ENCODE peak calls at places on chromosomes 16 and 17, in four cellular contexts. R is fibroblast of lung, M is HFFc6, P is chondrocyte. H is an unnamed sample.

GRCh38 chr17:51650772-51651171 is 390.4 kb downstream of the UTP18 start:
- DNase-seq in M (no peak), P (no peak), R (no peak), H (no peak)

GRCh38 chr16:84194470-84195200 is 3.7 kb downstream of the ADAD2 start:
- DNase-seq in P (no peak), R (no peak), M (no peak), H (no peak)

GRCh38 chr16:83689385-83689831 is 118.4 kb upstream of the HSBP1 start:
- DNase-seq in M (peak), P (no peak), R (peak), H (peak)

GRCh38 chr17:59618894-59619312 is 792 bp upstream of the CLTC start:
- DNase-seq in M (no peak), R (no peak), P (no peak), H (no peak)

GRCh38 chr16:9136596-9136995 is 45.2 kb downstream of the HAPSTR1 start:
- DNase-seq in M (no peak), P (peak), R (no peak), H (no peak)

GRCh38 chr17:57466042-57466471 is 209.7 kb downstream of the MSI2 start:
- DNase-seq in M (no peak), R (no peak), P (no peak), H (no peak)

GRCh38 chr16:72646615-72647014 is 401.3 kb downstream of the ZFHX3 start:
- DNase-seq in R (no peak), M (no peak), P (no peak), H (no peak)

GRCh38 chr16:78894872-78895271 is 705.7 kb downstream of the MAF start:
- DNase-seq in M (no peak), R (no peak), P (no peak), H (no peak)

GRCh38 chr17:43360376-43360738 is 38.4 kb upstream of the ARL4D start:
- DNase-seq in P (no peak), M (peak), R (peak), H (peak)

GRCh38 chr17:57553525-57553924 is 191.6 kb downstream of the CCDC182 start:
- DNase-seq in M (peak), P (no peak), R (peak), H (peak)

GRCh38 chr16:23691483-23692189 is 12.9 kb downstream of the PLK1 start:
- DNase-seq in R (peak), P (no peak), M (peak), H (peak)

GRCh38 chr16:48182979-48183537 is 27.3 kb upstream of the ABCC12 start:
- DNase-seq in P (no peak), M (no peak), R (no peak), H (no peak)

GRCh38 chr17:20825539-20825938 is 217.3 kb downstream of the USP22 start:
- DNase-seq in P (no peak), R (no peak), M (no peak), H (no peak)

GRCh38 chr17:17480593-17481148 is 3.9 kb downstream of the MED9 start:
- DNase-seq in P (no peak), R (no peak), M (no peak), H (no peak)

GRCh38 chr16:58863761-58864160 is 129.6 kb upstream of the GOT2 start:
- DNase-seq in P (no peak), R (no peak), M (no peak), H (no peak)

GRCh38 chr17:51819341-51819740 is 339.2 kb downstream of the CA10 start:
- DNase-seq in M (no peak), R (no peak), P (no peak), H (no peak)

GRCh38 chr17:78997231-78997741 is 12.3 kb downstream of the CANT1 start:
- DNase-seq in R (no peak), P (no peak), M (no peak), H (no peak)

GRCh38 chr17:65265276-65265675 is 128.1 kb downstream of the RGS9 start:
- DNase-seq in M (no peak), R (no peak), P (no peak), H (no peak)

GRCh38 chr17:60390881-60391418 is 983 bp downstream of the USP32 start:
- DNase-seq in M (peak), P (no peak), R (peak), H (peak)

GRCh38 chr16:68005786-68006286 is 6.6 kb upstream of the DPEP2 start:
- DNase-seq in P (no peak), R (no peak), M (no peak), H (no peak)

GRCh38 chr17:3986939-3987335 is 22.7 kb upstream of the ATP2A3 start:
- DNase-seq in R (no peak), M (no peak), P (peak), H (no peak)

GRCh38 chr17:35865412-35866355 is 3.0 kb downstream of the HEATR9 start:
- DNase-seq in M (peak), P (no peak), R (peak), H (peak)

GRCh38 chr17:36972905-36973304 is 24.2 kb downstream of the AATF start:
- DNase-seq in M (no peak), R (no peak), P (no peak), H (no peak)

GRCh38 chr17:12415031-12415430 is 250.7 kb upstream of the MYOCD start:
- DNase-seq in R (peak), M (peak), P (no peak), H (peak)

GRCh38 chr17:48555183-48555615 is 10.3 kb upstream of the HOXB2 start:
- DNase-seq in P (no peak), R (peak), M (no peak), H (peak)

GRCh38 chr17:21376585-21376834 is 353 bp downstream of the KCNJ12 start:
- DNase-seq in P (no peak), M (no peak), R (no peak), H (no peak)

GRCh38 chr16:85470873-85471272 is 142.2 kb upstream of the GSE1 start:
- DNase-seq in M (no peak), R (no peak), P (no peak), H (no peak)

GRCh38 chr17:17322516-17323510 is 19.6 kb downstream of the NT5M start:
- DNase-seq in P (peak), M (no peak), R (no peak), H (no peak)

GRCh38 chr17:4152471-4152870 is 9.5 kb downstream of the CYB5D2 start:
- DNase-seq in M (no peak), P (no peak), R (peak), H (peak)

GRCh38 chr16:69048328-69049120 is 56.9 kb upstream of the HAS3 start:
- DNase-seq in P (no peak), M (no peak), R (no peak), H (no peak)

GRCh38 chr16:29645699-29646187 is 17.3 kb upstream of the SPN start:
- DNase-seq in P (no peak), M (no peak), R (no peak), H (peak)

DNA sequence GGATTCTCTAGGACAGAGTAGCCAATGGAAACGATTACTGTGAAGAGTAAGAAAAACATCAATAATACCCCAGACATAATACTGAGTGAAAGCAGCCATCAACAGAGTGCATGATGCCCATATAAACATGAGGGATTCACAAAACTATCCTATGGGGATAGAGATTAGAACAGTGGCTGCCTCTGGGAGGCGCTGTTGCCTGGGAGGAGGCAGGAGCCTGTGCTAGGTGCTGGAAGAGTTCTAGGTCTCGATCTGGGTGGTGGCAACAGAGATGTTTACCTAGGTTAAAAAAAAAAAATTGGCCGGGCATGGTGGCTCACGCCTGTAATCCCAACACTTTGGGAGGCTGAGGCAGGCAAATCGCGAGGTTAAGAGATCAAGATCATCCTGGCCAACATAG is 7.9 kb downstream of the FA2H start:
- DNase-seq in M (no peak), P (no peak), R (no peak), H (no peak)
- TF ChIP-seq CTCF in M (peak), P (no peak), R (no peak), H (no peak)

DNA sequence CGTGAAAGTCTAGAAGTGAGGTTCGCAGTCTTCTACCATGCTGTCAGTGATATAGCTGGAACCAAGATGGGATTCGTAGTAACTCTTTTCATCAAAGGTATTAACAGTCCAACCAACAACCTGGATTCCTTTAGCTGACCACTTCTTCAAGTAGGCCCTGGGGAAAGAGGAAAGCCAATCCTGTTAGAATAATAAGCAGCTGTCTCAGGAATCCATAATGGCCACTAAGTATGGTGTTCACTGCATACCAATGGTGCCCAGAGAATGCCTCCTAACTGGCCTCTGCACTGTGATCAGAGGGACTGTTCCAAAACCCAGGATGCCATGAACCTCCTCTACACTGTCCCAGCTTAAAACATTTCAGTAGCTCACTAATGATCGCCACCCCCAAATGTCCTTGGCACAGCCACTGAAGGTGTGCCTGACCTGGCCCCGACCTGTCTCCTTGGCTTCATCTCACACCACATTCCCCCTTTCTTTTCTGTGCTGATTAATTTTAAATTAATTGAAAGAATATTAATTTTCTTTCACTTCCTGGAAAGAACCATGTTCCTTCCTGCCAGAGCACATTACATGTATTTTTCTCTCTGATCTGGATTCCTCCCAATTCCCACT is 18.3 kb downstream of the GDE1 start:
- DNase-seq in P (no peak), M (no peak), R (no peak), H (no peak)
- TF ChIP-seq CTCF in P (no peak), M (no peak), R (no peak), H (no peak)

GRCh38 chr16:66189951-66190350 is 176.5 kb upstream of the CDH5 start:
- DNase-seq in P (no peak), R (peak), M (peak), H (peak)

GRCh38 chr16:66194866-66195265 is 171.6 kb upstream of the CDH5 start:
- DNase-seq in M (no peak), P (no peak), R (no peak), H (no peak)

GRCh38 chr16:66188786-66189725 is 177.4 kb upstream of the CDH5 start:
- DNase-seq in M (no peak), P (no peak), R (peak), H (peak)

GRCh38 chr16:66193543-66194229 is 172.8 kb upstream of the CDH5 start:
- DNase-seq in M (no peak), P (no peak), R (no peak), H (no peak)

GRCh38 chr16:66190411-66190810 is 176.1 kb upstream of the CDH5 start:
- DNase-seq in M (no peak), P (no peak), R (no peak), H (no peak)
- TF ChIP-seq CTCF in M (no peak), P (no peak), R (no peak), H (no peak)

DNA sequence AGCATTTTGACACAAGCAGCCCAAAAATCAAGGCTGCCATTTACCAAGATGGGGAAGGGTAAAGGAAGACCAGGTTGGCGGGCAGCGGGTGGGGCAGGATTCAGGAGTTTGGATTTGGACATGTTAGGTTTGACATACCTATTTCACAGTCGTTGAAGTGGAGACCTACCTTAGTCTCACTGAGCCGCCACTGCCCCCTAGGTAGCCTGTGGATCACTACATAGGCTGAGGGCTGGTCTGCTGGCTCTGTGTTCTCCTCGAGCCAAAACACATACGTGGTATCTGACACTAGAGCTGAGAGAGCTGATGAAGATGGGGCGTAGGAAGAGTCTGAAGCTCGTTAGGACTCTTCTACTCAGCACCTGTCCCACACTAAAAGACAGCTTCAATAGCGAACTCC is 115.1 kb downstream of the HIC1 start:
- DNase-seq in R (no peak), P (no peak), M (no peak), H (no peak)
- TF ChIP-seq CTCF in R (no peak), P (no peak), M (peak), H (peak)

DNA sequence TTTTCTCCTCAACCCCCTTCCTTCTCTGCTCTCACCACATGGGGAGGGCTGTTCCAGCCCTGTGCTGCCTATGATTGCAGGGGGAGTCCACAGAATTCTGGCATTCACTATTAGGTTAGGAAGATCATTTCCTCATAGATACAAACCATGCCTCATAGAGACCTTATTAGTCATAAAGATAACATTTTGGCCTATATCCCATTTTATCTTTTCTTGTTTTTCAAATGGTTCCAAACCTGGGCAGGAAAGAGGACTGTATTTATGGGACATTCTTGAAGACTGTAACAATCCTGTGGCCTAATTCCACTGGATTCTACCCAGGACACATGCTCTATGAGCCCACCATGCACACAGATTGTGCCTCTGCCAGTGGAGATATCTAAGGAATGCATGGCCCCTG is 51.7 kb downstream of the ASIC2 start:
- DNase-seq in P (no peak), M (no peak), R (peak), H (no peak)
- TF ChIP-seq CTCF in P (no peak), M (no peak), R (no peak), H (no peak)

GRCh38 chr16:3266873-3267537 is 10.6 kb upstream of the MEFV start:
- DNase-seq in M (peak), P (no peak), R (peak), H (peak)
- TF ChIP-seq CTCF in M (peak), P (peak), R (peak), H (peak)

DNA sequence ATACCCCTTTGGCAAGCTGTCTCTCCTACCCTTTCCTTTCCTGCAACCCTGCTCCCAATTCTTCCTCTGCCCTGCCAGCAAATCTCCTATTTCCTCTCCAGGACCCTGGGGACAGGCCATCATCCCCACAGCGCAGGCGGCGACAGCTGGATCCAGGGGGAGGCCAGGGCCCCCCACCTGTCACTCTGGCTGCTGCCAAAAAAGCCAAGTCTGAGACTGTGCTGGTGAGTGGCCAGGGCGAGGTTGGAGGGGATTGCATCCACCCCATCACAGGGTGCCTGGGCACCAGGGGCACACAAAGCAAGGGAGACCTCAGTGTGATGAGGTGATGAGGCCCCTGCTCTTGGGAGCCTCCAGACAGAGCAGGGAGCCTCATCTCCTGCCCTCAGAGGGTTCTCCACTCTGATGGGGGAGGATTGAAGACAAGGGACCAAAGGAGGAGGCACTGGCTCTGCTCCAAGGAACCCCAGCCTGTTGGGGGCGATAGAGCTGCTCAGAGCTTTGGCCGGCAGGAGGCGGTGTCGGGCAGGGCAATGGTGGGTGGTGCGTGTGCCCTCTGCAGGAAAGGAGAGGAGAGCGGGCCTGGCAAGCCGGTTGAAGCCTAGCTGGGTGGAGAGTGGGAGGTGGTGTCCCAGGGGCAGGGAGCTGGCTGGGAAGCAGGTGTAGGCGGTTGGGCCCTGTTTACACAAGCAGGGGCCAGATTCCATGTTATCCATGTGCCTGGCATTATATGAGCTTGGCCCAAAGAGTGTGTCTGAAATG is 15.6 kb upstream of the PDK2 start:
- DNase-seq in P (peak), R (no peak), M (peak), H (peak)
- TF ChIP-seq CTCF in P (peak), R (peak), M (peak), H (peak)

DNA sequence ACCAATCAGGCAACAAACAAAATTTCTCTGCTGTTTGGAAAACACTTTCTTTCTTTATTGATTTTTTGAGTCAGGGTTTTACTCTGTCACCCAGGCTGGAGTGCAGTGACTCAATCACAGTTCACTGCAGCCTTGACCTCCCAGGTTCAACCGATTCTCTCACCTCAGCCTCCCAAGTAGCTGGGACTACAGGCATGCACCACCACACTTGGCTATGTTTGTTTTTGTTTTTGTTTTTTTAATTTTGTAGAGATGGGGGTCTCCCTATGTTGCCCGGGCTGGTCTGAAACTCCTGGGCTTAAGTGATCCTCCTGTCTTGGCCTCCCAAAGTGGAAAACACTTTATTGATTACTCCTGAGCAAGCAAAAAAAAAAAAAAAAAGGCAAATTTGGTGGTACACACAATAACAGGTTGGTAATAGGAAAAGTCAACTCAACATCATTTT is 276.4 kb downstream of the SOX9 start:
- DNase-seq in P (no peak), R (no peak), M (no peak), H (no peak)
- TF ChIP-seq CTCF in P (no peak), R (no peak), M (no peak), H (no peak)

DNA sequence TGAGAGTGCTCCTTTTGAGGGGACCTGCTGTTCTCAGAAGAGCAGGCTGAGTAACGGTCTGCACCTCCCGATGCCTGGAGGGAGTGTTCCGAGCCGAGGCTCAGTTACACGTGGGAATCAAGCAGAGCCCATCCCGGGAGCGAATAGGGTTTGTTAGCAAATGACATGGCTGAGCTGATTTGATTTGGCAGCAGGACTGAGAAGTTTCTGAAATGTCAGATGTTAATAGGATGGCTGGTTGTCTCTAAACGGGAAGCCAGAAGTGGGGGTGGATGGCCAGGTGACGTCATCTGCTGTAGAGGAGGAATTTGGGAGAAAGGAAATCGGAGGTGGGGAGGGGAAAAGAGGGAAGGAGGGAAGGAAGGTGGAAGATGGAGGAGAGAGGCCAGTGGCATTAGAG is 128.0 kb downstream of the RAP1GAP2 start:
- DNase-seq in P (no peak), R (peak), M (no peak), H (peak)
- TF ChIP-seq CTCF in P (no peak), R (no peak), M (no peak), H (no peak)

GRCh38 chr17:73551144-73551543 is 93.1 kb downstream of the SDK2 start:
- DNase-seq in M (no peak), R (no peak), P (no peak), H (no peak)
- TF ChIP-seq CTCF in M (no peak), R (no peak), P (no peak), H (no peak)

H was measured in fibroblast of mammary gland.